ENCODE peak calls at places on chromosomes 2 and 18, in ten cellular contexts. O is colonic mucosa; S is smooth muscle cell of the brain vasculature; W is K562; Q is stimulated activated CD8-positive, alpha-beta memory T cell treated with anti-CD3 and anti-CD28 coated beads, Interleukin-15, amount 100 ng/mL, for 4 hours; A is activated CD4-positive, alpha-beta T cell treated with anti-CD3 and anti-CD28 coated beads, Interleukin-2, amount 50 U/mL, for 4 hours; P is stimulated activated CD4-positive, alpha-beta T cell treated with anti-CD3 and anti-CD28 coated beads, Interleukin-15, amount 100 ng/mL, for 1 hour; M is iris pigment epithelial cell; N is NCI-H460; X is anterior cingulate cortex. V is an unnamed sample.

GRCh38 chr2:23660227-23660626 is 266.7 kb downstream of the ATAD2B start:
- DNase-seq in O (no peak), S (no peak), W (no peak), Q (no peak), A (no peak), P (no peak), M (no peak), N (no peak), X (no peak), V (no peak)

GRCh38 chr18:23650963-23651927 is 11.5 kb downstream of the ANKRD29 start:
- DNase-seq in O (no peak), S (peak), W (no peak), Q (no peak), A (no peak), P (no peak), M (peak), N (no peak), X (no peak), V (no peak)

GRCh38 chr2:33340265-33340664 is 136.2 kb upstream of the RASGRP3 start:
- DNase-seq in O (peak), S (no peak), W (no peak), Q (no peak), A (no peak), P (no peak), M (peak), N (no peak), X (no peak), V (no peak)

GRCh38 chr2:240201861-240202260 is 61.4 kb upstream of the OTOS start:
- DNase-seq in O (no peak), S (no peak), W (no peak), Q (no peak), A (no peak), P (no peak), M (no peak), N (no peak), X (no peak), V (no peak)

GRCh38 chr2:854460-854859 is 96.2 kb upstream of the SNTG2 start:
- DNase-seq in O (peak), S (no peak), W (peak), Q (no peak), A (no peak), P (no peak), M (peak), N (no peak), X (no peak), V (no peak)

GRCh38 chr2:9945596-9945995 is 5.9 kb upstream of the GRHL1 start:
- DNase-seq in O (no peak), S (no peak), W (no peak), Q (no peak), A (no peak), P (no peak), M (no peak), N (no peak), X (no peak), V (no peak)

GRCh38 chr2:27889774-27890145 is 427 bp downstream of the RBKS start:
- DNase-seq in O (peak), S (no peak), W (no peak), Q (no peak), A (no peak), P (no peak), M (no peak), N (no peak), X (no peak), V (no peak)

GRCh38 chr2:10355471-10356458 is 53.1 kb downstream of the HPCAL1 start:
- DNase-seq in O (no peak), S (no peak), W (no peak), Q (no peak), A (no peak), P (no peak), M (no peak), N (no peak), X (no peak), V (no peak)

GRCh38 chr2:7703523-7704144 is 786.4 kb downstream of the RNF144A start:
- DNase-seq in O (no peak), S (no peak), W (no peak), Q (no peak), A (no peak), P (no peak), M (no peak), N (no peak), X (no peak), V (no peak)

GRCh38 chr2:6946722-6947121 is 29.5 kb downstream of the RNF144A start:
- DNase-seq in O (no peak), S (no peak), W (no peak), Q (no peak), A (no peak), P (no peak), M (peak), N (no peak), X (no peak), V (no peak)

GRCh38 chr2:102166189-102166845 is 20.5 kb upstream of the IL1RL2 start:
- DNase-seq in O (no peak), S (no peak), W (peak), Q (no peak), A (no peak), P (no peak), M (peak), N (peak), X (no peak), V (peak)

GRCh38 chr2:171574149-171574795 is 52.0 kb downstream of the CYBRD1 start:
- DNase-seq in O (peak), S (peak), W (peak), Q (peak), A (peak), P (peak), M (peak), N (peak), X (peak), V (peak)

GRCh38 chr2:177767768-177768167 is 304.8 kb downstream of the PDE11A start:
- DNase-seq in O (no peak), S (no peak), W (no peak), Q (no peak), A (no peak), P (no peak), M (no peak), N (no peak), X (no peak), V (no peak)

GRCh38 chr2:56088411-56088810 is 95.4 kb upstream of the CCDC85A start:
- DNase-seq in O (no peak), S (no peak), W (no peak), Q (no peak), A (no peak), P (no peak), M (peak), N (no peak), X (no peak), V (no peak)

GRCh38 chr2:68365087-68365486 is at the start of gene PLEK:
- DNase-seq in O (peak), S (no peak), W (no peak), Q (no peak), A (no peak), P (no peak), M (peak), N (no peak), X (no peak), V (no peak)

GRCh38 chr18:79936641-79937040 is 14.8 kb downstream of the SLC66A2 start:
- DNase-seq in O (peak), S (no peak), W (no peak), Q (no peak), A (no peak), P (no peak), M (no peak), N (no peak), X (no peak), V (no peak)